ENCODE peak calls at places on chromosomes 2 and 18, in four cellular contexts. R, Z, Q and G are unnamed samples.

GRCh38 chr2:183010112-183010511 is 28.1 kb downstream of the NCKAP1 start:
- DNase-seq in R (peak; percentile 77), Z (no peak), Q (no peak), G (peak; percentile 24)

GRCh38 chr2:177393381-177393780 is 808 bp downstream of the AGPS start:
- DNase-seq in R (peak; percentile 30), Z (no peak), Q (no peak), G (no peak)

GRCh38 chr2:186755066-186755465 is 61.2 kb downstream of the FAM171B start:
- DNase-seq in R (no peak), Z (no peak), Q (no peak), G (no peak)

GRCh38 chr18:48805826-48806535 is 144.8 kb downstream of the SMAD7 start:
- DNase-seq in R (no peak), Z (no peak), Q (no peak), G (no peak)

GRCh38 chr2:128260239-128261138 is 58.2 kb downstream of the HS6ST1 start:
- DNase-seq in R (no peak), Z (no peak), Q (peak; percentile 86), G (peak; percentile 59)

GRCh38 chr18:49747876-49748275 is 65.5 kb downstream of the ACAA2 start:
- DNase-seq in R (no peak), Z (no peak), Q (no peak), G (peak; percentile 50)

GRCh38 chr2:175187378-175187777 is 5.9 kb upstream of the ATP5MC3 start:
- DNase-seq in R (peak; percentile 43), Z (no peak), Q (peak; percentile 66), G (peak; percentile 5)

GRCh38 chr2:46943881-46944798 is 28.5 kb upstream of the MCFD2 start:
- DNase-seq in R (no peak), Z (peak; percentile 84), Q (no peak), G (no peak)

GRCh38 chr2:19648583-19648982 is 253.2 kb downstream of the TTC32 start:
- DNase-seq in R (no peak), Z (no peak), Q (no peak), G (no peak)

GRCh38 chr2:13481201-13481600 is 764.5 kb downstream of the TRIB2 start:
- DNase-seq in R (no peak), Z (no peak), Q (no peak), G (no peak)

GRCh38 chr18:9975658-9976057 is 61.8 kb downstream of the VAPA start:
- DNase-seq in R (no peak), Z (no peak), Q (no peak), G (no peak)

GRCh38 chr2:636649-637405 is 40.4 kb downstream of the TMEM18 start:
- DNase-seq in R (peak; percentile 56), Z (no peak), Q (peak; percentile 49), G (peak; percentile 53)

GRCh38 chr18:22913861-22914260 is 19.3 kb upstream of the RBBP8 start:
- DNase-seq in R (no peak), Z (no peak), Q (no peak), G (no peak)

GRCh38 chr2:220277445-220277960 is 650.1 kb downstream of the SLC4A3 start:
- DNase-seq in R (no peak), Z (no peak), Q (no peak), G (no peak)

GRCh38 chr2:176652300-176653182 is 383.3 kb downstream of the MTX2 start:
- DNase-seq in R (peak; percentile 66), Z (no peak), Q (peak; percentile 66), G (peak; percentile 62)

GRCh38 chr2:143698888-143699570 is 569.8 kb downstream of the ARHGAP15 start:
- DNase-seq in R (no peak), Z (no peak), Q (no peak), G (no peak)

GRCh38 chr2:158633261-158633660 is 161.9 kb upstream of the DAPL1 start:
- DNase-seq in R (no peak), Z (no peak), Q (no peak), G (no peak)

GRCh38 chr2:108908717-108909077 is 80.3 kb downstream of the EDAR start:
- DNase-seq in R (no peak), Z (no peak), Q (no peak), G (no peak)

GRCh38 chr18:48027401-48027931 is 97.0 kb upstream of the SMAD2 start:
- DNase-seq in R (no peak), Z (no peak), Q (no peak), G (no peak)

GRCh38 chr18:59067873-59068272 is 71.8 kb upstream of the SEC11C start:
- DNase-seq in R (no peak), Z (no peak), Q (no peak), G (peak; percentile 33)

GRCh38 chr2:71611247-71611646 is 157.9 kb downstream of the DYSF start:
- DNase-seq in R (no peak), Z (no peak), Q (no peak), G (no peak)

GRCh38 chr18:32469691-32470131 is 971 bp downstream of the GAREM1 start:
- DNase-seq in R (peak; percentile 8), Z (no peak), Q (no peak), G (no peak)

GRCh38 chr2:145836986-145837385 is 1317.1 kb upstream of the ZEB2 start:
- DNase-seq in R (no peak), Z (no peak), Q (no peak), G (no peak)

GRCh38 chr18:61908661-61909060 is 15.9 kb upstream of the RNF152 start:
- DNase-seq in R (no peak), Z (no peak), Q (no peak), G (no peak)

GRCh38 chr18:76490701-76491171 is 4.3 kb downstream of the ZNF516 start:
- DNase-seq in R (no peak), Z (no peak), Q (no peak), G (peak; percentile 24)

GRCh38 chr2:191811807-191812602 is 34.9 kb downstream of the CAVIN2 start:
- DNase-seq in R (peak; percentile 54), Z (no peak), Q (peak; percentile 68), G (peak; percentile 86)

GRCh38 chr2:192645811-192646598 is 451.3 kb upstream of the TMEFF2 start:
- DNase-seq in R (no peak), Z (no peak), Q (no peak), G (no peak)

GRCh38 chr2:177881001-177881748 is 191.4 kb downstream of the PDE11A start:
- DNase-seq in R (no peak), Z (no peak), Q (peak; percentile 25), G (no peak)

GRCh38 chr18:8900552-8900951 is 195.2 kb downstream of the MTCL1 start:
- DNase-seq in R (no peak), Z (no peak), Q (no peak), G (no peak)

GRCh38 chr2:37489536-37489935 is 145.1 kb downstream of the QPCT start:
- DNase-seq in R (no peak), Z (no peak), Q (no peak), G (no peak)

GRCh38 chr2:10435427-10436204 is 12.5 kb downstream of the ODC1 start:
- DNase-seq in R (no peak), Z (no peak), Q (no peak), G (no peak)

GRCh38 chr18:46519870-46520269 is 137.2 kb downstream of the LOXHD1 start:
- DNase-seq in R (no peak), Z (no peak), Q (no peak), G (no peak)

GRCh38 chr2:167932123-167932693 is 315.2 kb downstream of the STK39 start:
- DNase-seq in R (no peak), Z (no peak), Q (no peak), G (no peak)

GRCh38 chr18:59056706-59057492 is 82.8 kb upstream of the SEC11C start:
- DNase-seq in R (peak; percentile 11), Z (no peak), Q (peak; percentile 36), G (peak; percentile 76)

GRCh38 chr2:218878941-218879761 is 1.5 kb upstream of the WNT10A start:
- DNase-seq in R (no peak), Z (no peak), Q (no peak), G (no peak)
- TF ChIP-seq MYC in R (no peak), Z (no peak), Q (no peak), G (no peak)

DNA sequence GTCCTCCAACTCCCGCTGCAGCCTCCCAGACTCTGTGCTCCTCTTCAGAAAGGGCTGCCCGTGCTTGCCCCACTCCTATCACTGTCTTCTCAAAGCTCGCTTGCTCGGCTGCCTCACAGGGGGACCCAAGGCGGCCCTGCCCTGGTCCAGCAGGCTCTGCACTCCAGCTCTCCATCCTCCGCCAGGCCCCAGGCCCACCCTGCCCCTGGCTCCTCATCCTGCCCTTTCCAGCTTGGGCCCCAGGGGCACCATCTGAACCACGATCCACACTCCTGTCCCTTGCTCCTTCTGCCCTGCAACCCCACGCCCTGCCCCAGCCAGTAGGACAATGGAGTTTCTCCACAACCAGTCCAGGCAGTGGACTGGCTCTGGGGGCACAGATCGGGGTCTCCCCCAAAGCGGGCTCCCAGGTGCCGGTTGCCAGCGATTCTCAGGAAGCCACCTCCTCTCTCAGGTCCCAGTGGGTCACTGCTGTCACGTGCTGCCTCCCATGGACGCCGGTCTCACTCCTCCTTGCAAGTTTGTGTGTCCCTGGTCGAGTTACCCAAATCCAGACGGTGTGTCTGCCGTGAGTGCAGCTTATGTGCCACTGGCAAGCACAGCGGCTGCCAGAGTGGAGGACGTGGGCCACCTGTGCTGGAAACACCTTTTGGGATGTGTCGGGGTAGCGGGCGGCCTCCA is 238.5 kb downstream of the HDAC4 start:
- DNase-seq in R (no peak), Z (no peak), Q (no peak), G (no peak)
- H2AFZ ChIP-seq in R (no peak overlapping the region), Z (no peak overlapping the region), Q (no peak overlapping the region), G (no peak overlapping the region)

DNA sequence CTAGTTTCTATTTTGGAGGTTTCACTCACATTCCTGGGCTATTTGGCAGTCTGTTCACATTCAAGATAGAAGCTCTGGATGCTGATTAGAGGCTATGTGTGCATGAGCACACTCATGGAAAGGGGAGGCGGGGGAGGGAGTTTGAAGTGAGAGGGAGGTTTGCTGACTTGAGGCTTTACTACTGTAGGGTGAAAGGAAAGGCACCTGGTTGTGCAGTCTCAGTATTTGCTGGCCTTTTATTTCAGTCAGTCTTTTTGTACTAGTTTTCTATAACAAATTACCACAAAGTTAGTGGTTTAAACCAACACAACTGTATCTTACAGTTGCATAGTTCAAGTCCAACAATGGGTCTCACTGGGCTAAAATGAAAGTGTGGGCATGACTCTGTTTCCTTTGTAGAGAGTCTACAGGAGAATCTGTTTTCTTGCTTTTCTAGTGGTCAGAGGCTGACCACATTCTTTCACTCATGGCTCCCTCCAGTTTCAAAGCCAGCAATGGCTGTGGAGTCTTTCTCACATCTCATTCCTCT is 47.7 kb upstream of the NR4A2 start:
- DNase-seq in R (peak; percentile 39), Z (peak; percentile 45), Q (no peak), G (no peak)
- TF ChIP-seq MYC in R (no peak), Z (no peak), Q (no peak), G (no peak)

DNA sequence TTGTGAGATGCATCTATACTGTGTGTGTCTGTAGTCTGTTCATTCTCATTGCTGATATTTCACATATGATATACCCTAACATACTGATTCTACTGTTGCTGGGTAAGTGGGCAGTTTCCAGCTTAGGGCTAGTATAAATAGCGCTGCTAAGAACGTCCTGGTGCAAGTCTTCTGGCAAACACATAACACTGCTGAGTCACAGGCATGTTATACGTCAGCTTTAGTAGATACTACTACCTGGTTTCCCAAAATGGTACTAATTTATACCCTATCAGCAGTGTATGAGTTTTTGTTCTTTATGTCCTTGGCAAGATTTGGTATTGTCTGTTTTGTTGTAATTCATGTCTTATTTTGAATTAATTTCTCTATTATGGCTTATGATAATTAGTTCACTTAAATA is 1.2 kb upstream of the NPHP1 start:
- DNase-seq in R (peak; percentile 41), Z (no peak), Q (no peak), G (no peak)
- H2AFZ ChIP-seq in R (peak overlapping the region; percentile 96), Z (peak overlapping the region; percentile 93), Q (peak overlapping the region; percentile 91), G (peak overlapping the region; percentile 75)